ENCODE peak calls at places on chromosomes 13 and 19, in nine cellular contexts. L is PC-9; J is RWPE1; C is tibial nerve; X is CD8-positive, alpha-beta T cell; H is transverse colon; D is H9; B is upper lobe of left lung; S is colonic mucosa. U is an unnamed sample.

GRCh38 chr19:456547-457110 is 4.2 kb downstream of the SHC2 start:
- DNase-seq in X (no peak), S (peak; percentile 50), D (no peak), J (no peak), B (no peak), H (no peak), C (no peak), L (no peak), U (no peak)

GRCh38 chr13:47858678-47859050 is 142.4 kb downstream of the SUCLA2 start:
- DNase-seq in H (no peak), D (no peak), B (no peak), C (no peak), J (peak; percentile 30), L (no peak), X (no peak), S (no peak), U (no peak)

GRCh38 chr13:42820450-42820849 is 39.1 kb downstream of the FAM216B start:
- DNase-seq in B (no peak), H (no peak), S (no peak), L (no peak), X (no peak), D (no peak), C (no peak), J (no peak), U (no peak)

GRCh38 chr19:54817670-54818536 is 1.6 kb downstream of the KIR3DL1 start:
- DNase-seq in X (no peak), J (no peak), S (no peak), H (no peak), C (no peak), D (no peak), B (no peak), L (no peak), U (no peak)

GRCh38 chr19:9793051-9793591 is 24.6 kb upstream of the ZNF846 start:
- DNase-seq in B (peak; percentile 49), L (no peak), C (peak; percentile 27), S (peak; percentile 70), D (no peak), H (peak; percentile 66), J (no peak), X (no peak), U (no peak)

GRCh38 chr13:76798037-76798436 is 88.2 kb downstream of the KCTD12 start:
- DNase-seq in H (no peak), B (peak; percentile 61), X (no peak), L (no peak), D (no peak), C (no peak), J (no peak), S (no peak), U (no peak)

GRCh38 chr13:102707465-102707864 is 12.6 kb upstream of the METTL21C start:
- DNase-seq in S (no peak), B (no peak), X (no peak), C (no peak), D (no peak), J (peak; percentile 85), L (no peak), H (no peak), U (no peak)

GRCh38 chr13:93345061-93345460 is 118.5 kb downstream of the GPC6 start:
- DNase-seq in C (no peak), J (no peak), S (no peak), L (no peak), X (no peak), D (no peak), B (no peak), H (no peak), U (no peak)

GRCh38 chr13:76886292-76887061 is at the start of gene KCTD12:
- DNase-seq in C (peak; percentile 83), J (peak; percentile 31), B (peak; percentile 88), S (peak; percentile 85), H (peak; percentile 81), D (peak; percentile 73), X (peak; percentile 86), L (peak; percentile 24), U (peak; percentile 62)

GRCh38 chr19:51687791-51688664 is 5.1 kb upstream of the SPACA6 start:
- DNase-seq in L (peak; percentile 71), D (peak; percentile 80), C (peak; percentile 39), B (peak; percentile 69), J (peak; percentile 53), X (no peak), S (peak; percentile 45), H (peak; percentile 48), U (peak; percentile 39)

GRCh38 chr19:48877900-48878218 is 5.6 kb downstream of the PPP1R15A start:
- DNase-seq in C (no peak), J (no peak), B (no peak), X (no peak), L (no peak), H (no peak), S (no peak), D (no peak), U (no peak)

GRCh38 chr19:49684983-49685553 is 4.3 kb upstream of the ADM5 start:
- DNase-seq in S (no peak), L (no peak), C (no peak), B (no peak), H (no peak), D (no peak), J (no peak), X (no peak), U (no peak)

DNA sequence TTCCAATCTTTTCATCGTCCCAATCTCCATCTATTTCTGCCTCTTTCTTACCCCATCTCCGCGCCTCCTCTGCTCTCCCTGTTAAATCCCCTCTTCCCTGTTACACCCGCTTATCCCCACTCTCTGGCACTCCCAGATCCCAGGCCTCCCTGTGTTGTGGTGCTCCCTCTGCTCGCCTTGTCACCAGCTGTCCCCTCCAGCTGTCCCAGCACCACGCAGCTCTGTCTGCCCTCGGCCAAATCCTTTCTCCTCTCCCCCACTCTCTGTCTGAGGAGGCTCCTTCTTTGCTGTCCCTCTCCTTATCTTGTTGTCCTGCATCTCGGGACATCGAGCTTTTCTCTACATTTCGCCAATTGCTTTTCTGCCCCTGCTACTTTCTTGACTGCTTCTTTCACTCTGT is 1.0 kb downstream of the ZNF160 start:
- DNase-seq in D (no peak), X (no peak), B (no peak), S (no peak), L (no peak), J (peak; percentile 8), H (no peak), C (no peak), U (no peak)
- H3K27ac ChIP-seq in D (no peak overlapping the region), X (peak overlapping the region; percentile 89), B (peak overlapping the region; percentile 91), S (no peak overlapping the region), L (no peak overlapping the region), J (peak overlapping the region; percentile 87), H (peak overlapping the region; percentile 84), C (peak overlapping the region; percentile 93), U (no peak overlapping the region)

DNA sequence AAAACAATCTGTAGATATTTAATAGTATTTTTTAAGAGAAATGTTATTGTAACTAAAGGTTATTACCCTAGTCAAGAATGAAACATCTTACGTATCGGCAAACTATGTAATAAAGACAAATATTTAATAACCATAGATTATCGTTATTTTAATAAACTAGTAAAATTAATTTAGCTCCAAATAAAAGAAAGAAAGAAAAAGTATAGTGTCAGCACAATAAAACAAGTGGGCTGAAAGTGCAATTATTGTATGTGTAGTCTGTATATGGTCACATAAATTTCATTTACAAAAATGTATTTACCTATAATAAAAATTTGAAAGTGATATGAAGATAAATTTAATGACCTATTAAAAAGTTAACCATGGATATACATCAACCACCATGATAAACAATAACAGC is 1258.4 kb upstream of the MIR17HG start:
- DNase-seq in D (no peak), C (no peak), B (no peak), J (no peak), H (no peak), S (no peak), L (no peak), X (no peak), U (no peak)
- H3K27ac ChIP-seq in D (no peak overlapping the region), C (no peak overlapping the region), B (no peak overlapping the region), J (no peak overlapping the region), H (no peak overlapping the region), S (no peak overlapping the region), L (no peak overlapping the region), X (no peak overlapping the region), U (no peak overlapping the region)

GRCh38 chr19:13951799-13952153 is 533 bp upstream of the DCAF15 start:
- DNase-seq in X (no peak), S (no peak), B (no peak), L (no peak), C (no peak), D (no peak), H (no peak), J (no peak), U (no peak)

GRCh38 chr19:13952154-13953020 is at the start of gene DCAF15:
- DNase-seq in X (peak; percentile 99), C (peak; percentile 98), L (peak; percentile 99), S (peak; percentile 99), J (peak; percentile 100), H (peak; percentile 99), B (peak; percentile 99), D (peak; percentile 100), U (peak; percentile 99)

GRCh38 chr19:13951043-13951442 is 1.3 kb upstream of the DCAF15 start:
- DNase-seq in L (no peak), X (no peak), C (no peak), S (no peak), H (no peak), D (no peak), B (no peak), J (no peak), U (no peak)

GRCh38 chr19:13954185-13954584 is 1.9 kb downstream of the DCAF15 start:
- DNase-seq in J (no peak), S (no peak), C (no peak), H (no peak), B (no peak), L (no peak), D (no peak), X (no peak), U (no peak)

DNA sequence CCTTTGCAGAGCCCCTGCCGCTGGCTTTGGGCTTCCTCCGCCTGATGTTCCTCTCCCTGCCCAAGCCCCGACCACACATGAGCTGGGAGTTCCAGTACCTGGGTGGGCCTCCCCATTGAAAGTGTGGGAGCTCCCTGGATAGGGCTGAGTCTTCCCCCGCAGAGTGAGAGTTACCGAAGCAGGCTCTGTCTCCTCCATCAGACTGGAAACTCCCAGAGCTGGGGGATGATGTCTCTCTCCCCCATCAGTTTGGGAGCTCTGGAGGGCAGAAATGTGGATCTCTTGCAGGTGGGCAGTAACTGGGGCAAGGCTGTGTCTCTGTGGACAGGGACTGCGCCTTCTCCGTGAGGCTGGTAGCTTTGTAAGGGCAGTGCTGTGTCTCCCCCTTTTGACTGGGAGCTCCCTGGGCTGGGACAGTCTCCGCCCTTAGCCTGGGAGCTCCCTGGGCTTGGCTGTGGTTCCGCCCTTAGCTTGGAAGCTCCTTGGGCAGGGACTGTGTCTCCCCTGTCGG is 767 bp downstream of the DCAF15 start:
- DNase-seq in C (no peak), S (peak; percentile 80), J (peak; percentile 67), L (peak; percentile 62), B (peak; percentile 34), X (peak; percentile 52), H (peak; percentile 76), D (peak; percentile 50), U (no peak)
- H3K27ac ChIP-seq in C (peak overlapping the region; percentile 86), S (peak overlapping the region; percentile 59), J (peak overlapping the region; percentile 88), L (no peak overlapping the region), B (peak overlapping the region; percentile 88), X (peak overlapping the region; percentile 76), H (peak overlapping the region; percentile 84), D (no peak overlapping the region), U (no peak overlapping the region)

GRCh38 chr13:99362362-99362761 is 55.2 kb upstream of the GPR183 start:
- DNase-seq in C (no peak), D (no peak), S (no peak), X (no peak), L (no peak), H (no peak), B (no peak), J (no peak), U (no peak)
- H3K27ac ChIP-seq in C (no peak overlapping the region), D (no peak overlapping the region), S (no peak overlapping the region), X (peak overlapping the region; percentile 32), L (no peak overlapping the region), H (no peak overlapping the region), B (no peak overlapping the region), J (no peak overlapping the region), U (no peak overlapping the region)

U was measured in caudate nucleus.